ENCODE peak calls at places on chromosomes 4 and X, in five cellular contexts. One of them, this sample, is unnamed.

GRCh38 chr4:56730097-56730496 is 49.0 kb upstream of the HOPX start:
- DNase-seq in MM.1S: no peak
- DNase-seq in tibial nerve: no peak
- DNase-seq in upper lobe of right lung: no peak
- DNase-seq in lower leg skin: no peak
- DNase-seq in this sample: no peak

GRCh38 chrX:74535633-74536141 is 78.7 kb downstream of the RLIM start:
- DNase-seq in upper lobe of right lung: peak
- DNase-seq in lower leg skin: peak
- DNase-seq in MM.1S: peak
- DNase-seq in tibial nerve: peak
- DNase-seq in this sample: peak

GRCh38 chrX:72316408-72317079 is 10.8 kb upstream of the CITED1 start:
- DNase-seq in tibial nerve: no peak
- DNase-seq in lower leg skin: no peak
- DNase-seq in MM.1S: no peak
- DNase-seq in upper lobe of right lung: no peak
- DNase-seq in this sample: no peak

GRCh38 chr4:54784188-54784671 is 126.5 kb downstream of the KIT start:
- DNase-seq in upper lobe of right lung: peak
- DNase-seq in MM.1S: no peak
- DNase-seq in lower leg skin: peak
- DNase-seq in tibial nerve: peak
- DNase-seq in this sample: peak

GRCh38 chrX:53223068-53223693 is 1.8 kb downstream of the KDM5C start:
- DNase-seq in lower leg skin: no peak
- DNase-seq in MM.1S: no peak
- DNase-seq in upper lobe of right lung: no peak
- DNase-seq in tibial nerve: no peak
- DNase-seq in this sample: no peak

GRCh38 chrX:119606508-119607389 is 525 bp upstream of the NKRF start:
- DNase-seq in tibial nerve: no peak
- DNase-seq in MM.1S: no peak
- DNase-seq in upper lobe of right lung: no peak
- DNase-seq in lower leg skin: no peak
- DNase-seq in this sample: peak

GRCh38 chr4:138540056-138540800 is 298.1 kb upstream of the SLC7A11 start:
- DNase-seq in lower leg skin: no peak
- DNase-seq in MM.1S: no peak
- DNase-seq in upper lobe of right lung: no peak
- DNase-seq in tibial nerve: no peak
- DNase-seq in this sample: no peak

GRCh38 chr4:47209833-47210232 is 178.5 kb downstream of the GABRB1 start:
- DNase-seq in upper lobe of right lung: no peak
- DNase-seq in lower leg skin: no peak
- DNase-seq in tibial nerve: no peak
- DNase-seq in MM.1S: no peak
- DNase-seq in this sample: no peak

GRCh38 chr4:100190643-100191600 is 654 bp upstream of the DDIT4L start:
- DNase-seq in lower leg skin: no peak
- DNase-seq in upper lobe of right lung: no peak
- DNase-seq in tibial nerve: no peak
- DNase-seq in MM.1S: no peak
- DNase-seq in this sample: no peak

GRCh38 chr4:93337196-93337595 is 491.4 kb upstream of the ATOH1 start:
- DNase-seq in upper lobe of right lung: no peak
- DNase-seq in MM.1S: no peak
- DNase-seq in tibial nerve: no peak
- DNase-seq in lower leg skin: no peak
- DNase-seq in this sample: no peak

GRCh38 chrX:40622741-40623536 is at the start of gene MPC1L:
- DNase-seq in MM.1S: no peak
- DNase-seq in tibial nerve: no peak
- DNase-seq in lower leg skin: no peak
- DNase-seq in upper lobe of right lung: no peak
- DNase-seq in this sample: no peak

GRCh38 chr4:82360298-82361177 is 13.3 kb downstream of the HNRNPD start:
- DNase-seq in MM.1S: peak
- DNase-seq in tibial nerve: no peak
- DNase-seq in lower leg skin: no peak
- DNase-seq in upper lobe of right lung: no peak
- DNase-seq in this sample: no peak

GRCh38 chr4:76214269-76214628 is 625 bp upstream of the SCARB2 start:
- DNase-seq in lower leg skin: no peak
- DNase-seq in tibial nerve: no peak
- DNase-seq in upper lobe of right lung: no peak
- DNase-seq in MM.1S: peak
- DNase-seq in this sample: no peak

GRCh38 chr4:156941940-156942548 is 29.6 kb downstream of the PDGFC start:
- DNase-seq in MM.1S: no peak
- DNase-seq in lower leg skin: no peak
- DNase-seq in tibial nerve: no peak
- DNase-seq in upper lobe of right lung: peak
- DNase-seq in this sample: no peak

GRCh38 chr4:15438939-15439524 is 11.2 kb downstream of the C1QTNF7 start:
- DNase-seq in upper lobe of right lung: no peak
- DNase-seq in tibial nerve: no peak
- DNase-seq in lower leg skin: no peak
- DNase-seq in MM.1S: no peak
- DNase-seq in this sample: no peak

GRCh38 chr4:146124023-146124680 is 51.4 kb upstream of the LSM6 start:
- DNase-seq in tibial nerve: no peak
- DNase-seq in upper lobe of right lung: no peak
- DNase-seq in lower leg skin: no peak
- DNase-seq in MM.1S: no peak
- DNase-seq in this sample: peak

GRCh38 chr4:110753461-110753860 is 130.6 kb upstream of the PITX2 start:
- DNase-seq in lower leg skin: no peak
- DNase-seq in tibial nerve: no peak
- DNase-seq in MM.1S: no peak
- DNase-seq in upper lobe of right lung: no peak
- DNase-seq in this sample: no peak

GRCh38 chrX:64093761-64094160 is 111.7 kb downstream of the AMER1 start:
- DNase-seq in upper lobe of right lung: no peak
- DNase-seq in MM.1S: no peak
- DNase-seq in tibial nerve: no peak
- DNase-seq in lower leg skin: no peak
- DNase-seq in this sample: peak

DNA sequence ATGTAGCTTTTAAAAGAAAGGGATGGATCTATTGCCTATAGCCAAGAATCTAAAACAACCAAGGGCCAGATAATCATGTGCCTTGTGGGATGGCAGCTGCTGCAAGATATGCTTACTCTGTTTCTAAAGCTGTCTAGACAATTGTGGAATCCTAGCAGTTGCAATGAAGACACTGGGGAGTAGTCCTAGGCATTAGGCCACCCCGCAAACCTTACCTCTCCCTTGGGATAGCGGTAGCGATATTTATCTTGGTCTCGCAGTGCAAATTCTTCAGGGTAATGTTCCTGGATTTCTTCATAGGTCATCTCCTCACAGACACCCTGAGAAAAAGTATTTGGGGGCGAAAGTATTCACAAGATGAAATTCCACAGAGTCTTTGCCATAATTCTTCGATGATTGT is 24.6 kb downstream of the TRO start:
- DNase-seq in lower leg skin: no peak
- DNase-seq in upper lobe of right lung: no peak
- DNase-seq in tibial nerve: no peak
- DNase-seq in MM.1S: no peak
- DNase-seq in this sample: no peak
- TF ChIP-seq CTCF in lower leg skin: no peak
- TF ChIP-seq CTCF in upper lobe of right lung: no peak
- TF ChIP-seq CTCF in tibial nerve: no peak
- TF ChIP-seq CTCF in MM.1S: no peak
- TF ChIP-seq CTCF in this sample: no peak

GRCh38 chr4:115229873-115230272 is 116.5 kb upstream of the NDST4 start:
- DNase-seq in upper lobe of right lung: no peak
- DNase-seq in tibial nerve: no peak
- DNase-seq in MM.1S: peak
- DNase-seq in lower leg skin: no peak
- DNase-seq in this sample: peak
- H3K4me3 ChIP-seq in upper lobe of right lung: no peak
- H3K4me3 ChIP-seq in tibial nerve: no peak
- H3K4me3 ChIP-seq in MM.1S: no peak
- H3K4me3 ChIP-seq in lower leg skin: no peak
- H3K4me3 ChIP-seq in this sample: no peak

GRCh38 chr4:87224036-87224923 is 3.9 kb upstream of the KLHL8 start:
- DNase-seq in lower leg skin: no peak
- DNase-seq in upper lobe of right lung: no peak
- DNase-seq in MM.1S: no peak
- DNase-seq in tibial nerve: no peak
- DNase-seq in this sample: no peak

GRCh38 chr4:87216469-87216868 is 3.9 kb downstream of the KLHL8 start:
- DNase-seq in tibial nerve: no peak
- DNase-seq in lower leg skin: no peak
- DNase-seq in upper lobe of right lung: no peak
- DNase-seq in MM.1S: no peak
- DNase-seq in this sample: no peak

GRCh38 chr4:87220094-87220831 is at the start of gene KLHL8:
- DNase-seq in upper lobe of right lung: peak
- DNase-seq in tibial nerve: peak
- DNase-seq in MM.1S: peak
- DNase-seq in lower leg skin: peak
- DNase-seq in this sample: peak

GRCh38 chr4:87219648-87220093 is 747 bp downstream of the KLHL8 start:
- DNase-seq in lower leg skin: no peak
- DNase-seq in tibial nerve: no peak
- DNase-seq in upper lobe of right lung: peak
- DNase-seq in MM.1S: peak
- DNase-seq in this sample: peak
- TF ChIP-seq CTCF in lower leg skin: no peak
- TF ChIP-seq CTCF in tibial nerve: peak
- TF ChIP-seq CTCF in upper lobe of right lung: no peak
- TF ChIP-seq CTCF in MM.1S: peak
- TF ChIP-seq CTCF in this sample: peak

GRCh38 chr4:65242156-65242846 is 428.0 kb downstream of the EPHA5 start:
- DNase-seq in tibial nerve: no peak
- DNase-seq in lower leg skin: no peak
- DNase-seq in MM.1S: no peak
- DNase-seq in upper lobe of right lung: no peak
- DNase-seq in this sample: no peak
- H3K4me3 ChIP-seq in tibial nerve: no peak
- H3K4me3 ChIP-seq in lower leg skin: no peak
- H3K4me3 ChIP-seq in MM.1S: no peak
- H3K4me3 ChIP-seq in upper lobe of right lung: no peak
- H3K4me3 ChIP-seq in this sample: no peak

DNA sequence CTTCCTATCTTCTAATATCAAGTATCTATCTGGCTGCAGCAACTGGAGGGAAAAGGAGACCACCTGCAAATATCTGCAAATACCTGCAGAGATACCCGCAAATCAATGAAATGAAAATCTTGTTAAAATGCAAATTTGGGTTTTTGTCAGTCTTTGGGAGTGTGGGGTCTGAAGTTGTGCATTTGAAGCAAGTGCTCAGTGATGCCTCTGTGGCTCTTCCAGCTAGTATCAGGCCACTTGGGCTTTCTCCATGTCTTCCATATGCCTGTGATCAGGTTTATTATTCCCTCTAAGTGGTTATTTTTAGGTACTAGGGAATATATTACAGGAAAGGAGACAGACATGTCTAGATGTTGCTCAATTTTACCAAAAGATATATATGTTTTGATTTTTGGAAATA is 880.3 kb downstream of the ADGRL3 start:
- DNase-seq in lower leg skin: no peak
- DNase-seq in upper lobe of right lung: no peak
- DNase-seq in MM.1S: no peak
- DNase-seq in tibial nerve: no peak
- DNase-seq in this sample: no peak
- TF ChIP-seq CTCF in lower leg skin: no peak
- TF ChIP-seq CTCF in upper lobe of right lung: no peak
- TF ChIP-seq CTCF in MM.1S: no peak
- TF ChIP-seq CTCF in tibial nerve: no peak
- TF ChIP-seq CTCF in this sample: no peak

GRCh38 chr4:168841682-168842019 is 168.4 kb downstream of the CBR4 start:
- DNase-seq in tibial nerve: no peak
- DNase-seq in upper lobe of right lung: no peak
- DNase-seq in lower leg skin: no peak
- DNase-seq in MM.1S: no peak
- DNase-seq in this sample: no peak
- H3K4me3 ChIP-seq in tibial nerve: no peak
- H3K4me3 ChIP-seq in upper lobe of right lung: no peak
- H3K4me3 ChIP-seq in lower leg skin: no peak
- H3K4me3 ChIP-seq in MM.1S: no peak
- H3K4me3 ChIP-seq in this sample: no peak